ENCODE peak calls at places on chromosomes 4 and X, in six cellular contexts. R, S, N, M, U and P are unnamed samples.

GRCh38 chr4:1321486-1321885 is 25.5 kb upstream of the UVSSA start:
- DNase-seq in N (no peak), S (no peak), M (peak; percentile 41), U (no peak), R (no peak), P (no peak)

GRCh38 chr4:113556382-113557134 is 205.0 kb downstream of the CAMK2D start:
- DNase-seq in S (no peak), N (no peak), U (no peak), M (peak; percentile 40), R (no peak), P (no peak)

GRCh38 chr4:151569650-151570049 is 160.7 kb downstream of the FHIP1A start:
- DNase-seq in M (no peak), S (no peak), R (no peak), N (no peak), U (no peak), P (no peak)

GRCh38 chr4:155522201-155522600 is 144.4 kb upstream of the GUCY1A1 start:
- DNase-seq in R (no peak), M (no peak), U (no peak), N (no peak), S (no peak), P (no peak)

GRCh38 chr4:124206779-124207605 is 505.5 kb downstream of the ANKRD50 start:
- DNase-seq in N (no peak), U (no peak), M (no peak), S (no peak), R (peak; percentile 27), P (peak; percentile 12)

GRCh38 chr4:137722910-137723309 is 190.6 kb upstream of the PCDH18 start:
- DNase-seq in S (no peak), U (no peak), N (no peak), M (no peak), R (no peak), P (no peak)

GRCh38 chr4:48787031-48787430 is 7.0 kb upstream of the FRYL start:
- DNase-seq in N (peak; percentile 68), M (no peak), U (no peak), R (no peak), S (no peak), P (no peak)

GRCh38 chr4:130563891-130564418 is 1468.0 kb downstream of the C4orf33 start:
- DNase-seq in M (no peak), U (no peak), N (no peak), S (no peak), R (no peak), P (no peak)

GRCh38 chr4:71406459-71406963 is 67.7 kb downstream of the SLC4A4 start:
- DNase-seq in R (no peak), S (no peak), U (no peak), N (no peak), M (no peak), P (peak; percentile 25)

GRCh38 chr4:137609693-137610450 is 77.6 kb upstream of the PCDH18 start:
- DNase-seq in R (no peak), U (no peak), S (no peak), M (no peak), N (no peak), P (no peak)

GRCh38 chr4:152680988-152681731 is 1.4 kb upstream of the TMEM154 start:
- DNase-seq in U (no peak), S (no peak), N (no peak), M (no peak), R (peak; percentile 98), P (peak; percentile 83)

GRCh38 chrX:72265263-72265662 is 11.8 kb downstream of the RPS4X start:
- DNase-seq in M (no peak), R (no peak), S (no peak), N (no peak), U (no peak), P (no peak)

GRCh38 chrX:107691024-107691448 is 62.7 kb downstream of the PRPS1 start:
- DNase-seq in U (no peak), R (no peak), M (no peak), S (no peak), N (no peak), P (no peak)

GRCh38 chr4:125951275-125951887 is 636.6 kb downstream of the FAT4 start:
- DNase-seq in N (peak; percentile 33), R (no peak), M (no peak), S (no peak), U (no peak), P (no peak)

GRCh38 chr4:127936974-127937373 is 28.0 kb downstream of the MFSD8 start:
- DNase-seq in S (no peak), M (no peak), N (no peak), U (no peak), R (peak; percentile 49), P (no peak)

GRCh38 chr4:6095023-6095817 is 77.0 kb upstream of the C4orf50 start:
- DNase-seq in R (peak; percentile 84), N (no peak), M (no peak), U (no peak), S (no peak), P (peak; percentile 72)